ENCODE peak calls at places on chromosome 22, in seven cellular contexts. S, Z, H, G, P, O and Q are unnamed samples.

GRCh38 chr22:50544746-50545253 is 899 bp upstream of the KLHDC7B start:
- DNase-seq in H (no peak), P (no peak), Z (no peak), S (no peak), O (no peak), G (no peak), Q (peak; percentile 42)

GRCh38 chr22:22691716-22692701 is 47.6 kb downstream of the GGTLC2 start:
- DNase-seq in H (no peak), G (no peak), O (no peak), Z (no peak), P (no peak), S (no peak), Q (peak; percentile 10)

GRCh38 chr22:23180301-23180892 is at the start of gene BCR:
- DNase-seq in H (peak; percentile 69), G (peak; percentile 51), S (no peak), P (peak; percentile 95), Z (peak; percentile 34), O (peak; percentile 52), Q (peak; percentile 79)

GRCh38 chr22:23065069-23065451 is 5.3 kb upstream of the GNAZ start:
- DNase-seq in P (peak; percentile 3), G (no peak), H (no peak), Z (no peak), O (peak; percentile 4), S (no peak), Q (no peak)

GRCh38 chr22:48145738-48146137 is 1383.3 kb downstream of the TBC1D22A start:
- DNase-seq in Z (no peak), P (no peak), O (no peak), H (no peak), G (no peak), S (no peak), Q (no peak)

GRCh38 chr22:40479126-40479800 is 108.9 kb downstream of the SGSM3 start:
- DNase-seq in H (no peak), O (no peak), Z (no peak), S (peak; percentile 39), P (no peak), G (no peak), Q (no peak)

GRCh38 chr22:30290679-30291333 is 1.5 kb upstream of the CASTOR1 start:
- DNase-seq in H (peak; percentile 95), P (peak; percentile 67), O (no peak), G (no peak), Z (no peak), S (no peak), Q (peak; percentile 82)

GRCh38 chr22:48803993-48804810 is 1023.5 kb downstream of the BRD1 start:
- DNase-seq in S (no peak), P (no peak), G (no peak), H (no peak), O (no peak), Z (no peak), Q (no peak)

GRCh38 chr22:31776231-31776630 is 22.4 kb downstream of the DEPDC5 start:
- DNase-seq in G (no peak), O (no peak), H (peak; percentile 16), S (no peak), Z (no peak), P (no peak), Q (no peak)

GRCh38 chr22:31090217-31091085 is 9.3 kb downstream of the SMTN start:
- DNase-seq in H (no peak), O (no peak), P (peak; percentile 24), Z (no peak), G (no peak), S (no peak), Q (no peak)

GRCh38 chr22:50739279-50739691 is 1.3 kb downstream of the ACR start:
- DNase-seq in G (no peak), P (no peak), O (peak; percentile 10), Z (no peak), H (no peak), S (no peak), Q (no peak)

GRCh38 chr22:32355760-32356159 is 1.9 kb upstream of the RFPL3 start:
- DNase-seq in G (no peak), Z (peak; percentile 48), P (no peak), H (no peak), O (peak; percentile 42), S (no peak), Q (no peak)

GRCh38 chr22:32352681-32353080 is 5.0 kb upstream of the RFPL3 start:
- DNase-seq in G (no peak), H (no peak), P (no peak), O (no peak), S (no peak), Z (no peak), Q (no peak)

GRCh38 chr22:35102663-35103062 is 36.7 kb downstream of the ISX start:
- DNase-seq in P (no peak), O (peak; percentile 67), S (peak; percentile 53), G (peak; percentile 5), H (no peak), Z (no peak), Q (peak; percentile 60)

GRCh38 chr22:25698461-25698860 is 43.5 kb upstream of the MYO18B start:
- DNase-seq in S (no peak), H (no peak), O (no peak), Z (no peak), G (no peak), P (no peak), Q (no peak)

GRCh38 chr22:28410050-28410816 is 269.4 kb downstream of the TTC28 start:
- DNase-seq in O (no peak), P (no peak), G (no peak), H (peak; percentile 40), Z (no peak), S (no peak), Q (no peak)

GRCh38 chr22:24178502-24179440 is 2.5 kb upstream of the SUSD2 start:
- DNase-seq in S (peak; percentile 71), Z (no peak), O (peak; percentile 58), P (peak; percentile 57), G (no peak), H (no peak), Q (peak; percentile 53)

GRCh38 chr22:24179478-24180210 is 1.6 kb upstream of the SUSD2 start:
- DNase-seq in H (no peak), S (no peak), G (no peak), O (no peak), P (no peak), Z (no peak), Q (no peak)

GRCh38 chr22:24181088-24181995 is at the start of gene SUSD2:
- DNase-seq in H (no peak), G (no peak), Z (no peak), O (peak; percentile 44), S (peak; percentile 70), P (no peak), Q (no peak)

GRCh38 chr22:24181996-24182560 is 791 bp downstream of the SUSD2 start:
- DNase-seq in O (no peak), Z (no peak), S (no peak), H (no peak), P (no peak), G (no peak), Q (no peak)

DNA sequence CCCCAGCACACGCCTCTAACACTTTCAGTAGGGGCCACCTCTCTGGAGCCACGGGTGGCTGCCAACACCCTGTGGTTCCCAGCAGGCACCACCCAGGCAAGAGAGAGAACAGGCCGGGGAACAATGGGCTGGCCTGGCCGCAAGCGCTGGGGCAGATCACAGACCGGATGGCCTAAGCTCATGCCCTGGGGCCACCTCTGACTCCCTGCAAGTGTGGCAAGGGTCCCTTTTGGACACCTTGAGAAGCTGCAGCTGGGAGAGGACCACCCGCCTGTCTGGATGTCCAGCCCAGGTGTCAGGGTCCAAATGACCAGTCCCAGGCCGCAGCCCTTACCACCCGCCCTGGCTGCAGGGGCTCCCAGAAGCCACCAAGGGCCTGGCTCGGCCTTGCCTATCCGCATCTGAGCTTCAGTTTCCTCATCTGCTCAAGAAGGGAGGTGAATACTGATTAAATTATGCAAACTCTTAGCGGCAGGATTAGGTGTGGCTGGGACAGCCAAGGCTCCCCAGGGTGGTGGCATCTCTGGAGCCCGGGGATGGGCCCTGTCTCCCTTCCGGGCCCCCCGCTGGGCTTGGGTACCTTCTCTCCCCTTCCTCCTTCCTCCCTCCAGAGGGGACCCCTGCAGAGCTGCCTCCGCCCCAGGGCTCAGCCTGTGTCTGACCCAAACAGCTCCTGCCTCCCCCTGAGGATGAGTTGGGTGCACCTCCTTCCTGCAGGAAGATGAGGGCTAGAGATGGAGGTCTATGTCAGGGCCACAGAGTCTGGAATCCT is 785 bp upstream of the SUSD2 start:
- DNase-seq in S (no peak), O (no peak), P (no peak), H (no peak), G (no peak), Z (no peak), Q (no peak)
- TF ChIP-seq MAX in S (no peak), O (no peak), P (no peak), H (no peak), G (no peak), Z (no peak), Q (no peak)

GRCh38 chr22:20867179-20868099 is 8.6 kb downstream of the SNAP29 start:
- DNase-seq in H (peak; percentile 49), G (no peak), P (peak; percentile 77), Z (no peak), S (no peak), O (no peak), Q (peak; percentile 25)

GRCh38 chr22:20866716-20867115 is 7.9 kb downstream of the SNAP29 start:
- DNase-seq in P (no peak), Z (no peak), S (no peak), H (no peak), G (no peak), O (no peak), Q (no peak)

GRCh38 chr22:20865869-20866445 is 7.2 kb downstream of the SNAP29 start:
- DNase-seq in O (no peak), H (no peak), P (no peak), G (no peak), Z (no peak), S (no peak), Q (no peak)

GRCh38 chr22:20868225-20868944 is 9.6 kb downstream of the SNAP29 start:
- DNase-seq in O (no peak), Z (no peak), G (no peak), S (no peak), P (no peak), H (no peak), Q (no peak)

GRCh38 chr22:20869234-20869633 is 10.4 kb downstream of the SNAP29 start:
- DNase-seq in G (no peak), O (no peak), Z (no peak), H (no peak), P (no peak), S (no peak), Q (no peak)
- TF ChIP-seq MAX in G (no peak), O (no peak), Z (no peak), H (no peak), P (no peak), S (no peak), Q (no peak)

GRCh38 chr22:20419664-20419951 is 18.0 kb downstream of the SCARF2 start:
- DNase-seq in Z (no peak), H (no peak), O (no peak), P (no peak), S (no peak), G (no peak), Q (no peak)
- TF ChIP-seq MAX in Z (no peak), H (no peak), O (no peak), P (no peak), S (no peak), G (no peak), Q (no peak)

GRCh38 chr22:17706451-17706900 is 67.8 kb downstream of the BID start:
- DNase-seq in Z (peak; percentile 54), O (no peak), G (peak; percentile 75), S (no peak), H (peak; percentile 93), P (peak; percentile 33), Q (peak; percentile 87)
- TF ChIP-seq MAX in Z (no peak), O (no peak), G (peak; percentile 69), S (no peak), H (no peak), P (peak; percentile 76), Q (no peak)